ENCODE peak calls at places on chromosome 4, in seven cellular contexts. Q is epithelial cell of prostate, K is amniotic epithelial cell, I is Karpas-422, F is cerebellar cortex, T is hypothalamus, P is NCI-H2029 treated with DMSO at 0.1 percent for 48 hours. D is an unnamed sample.

GRCh38 chr4:80322716-80323115 is 12.8 kb upstream of the CFAP299 start:
- DNase-seq in F (peak), P (no peak), I (no peak), K (peak), Q (peak), T (no peak), D (no peak)

GRCh38 chr4:55256787-55257186 is 89.3 kb upstream of the SRD5A3 start:
- DNase-seq in F (no peak), Q (no peak), I (no peak), P (no peak), T (no peak), K (peak), D (no peak)

GRCh38 chr4:53098681-53099121 is 236.6 kb downstream of the RASL11B start:
- DNase-seq in P (no peak), I (no peak), Q (peak), T (no peak), K (peak), F (no peak), D (no peak)

GRCh38 chr4:172942840-172943239 is 225.8 kb upstream of the GALNT7 start:
- DNase-seq in I (no peak), Q (no peak), K (no peak), P (no peak), T (no peak), F (no peak), D (no peak)

GRCh38 chr4:173486714-173487392 is 43.2 kb downstream of the HAND2 start:
- DNase-seq in K (no peak), I (no peak), Q (no peak), T (no peak), P (no peak), F (peak), D (no peak)

GRCh38 chr4:139559692-139560091 is 3.7 kb upstream of the SETD7 start:
- DNase-seq in I (no peak), P (no peak), K (no peak), T (no peak), F (no peak), Q (no peak), D (no peak)

GRCh38 chr4:125951275-125951887 is 636.6 kb downstream of the FAT4 start:
- DNase-seq in T (no peak), F (no peak), K (no peak), Q (no peak), I (no peak), P (no peak), D (no peak)

GRCh38 chr4:108744307-108744706 is 18.5 kb downstream of the ETNPPL start:
- DNase-seq in I (no peak), K (no peak), F (no peak), Q (no peak), P (no peak), T (no peak), D (no peak)

GRCh38 chr4:57154191-57154590 is 44.0 kb upstream of the IGFBP7 start:
- DNase-seq in F (no peak), K (no peak), T (no peak), P (no peak), I (peak), Q (no peak), D (no peak)

GRCh38 chr4:188400456-188400855 is 261.2 kb downstream of the TRIML1 start:
- DNase-seq in Q (no peak), T (no peak), I (no peak), F (no peak), P (no peak), K (no peak), D (no peak)

GRCh38 chr4:94468093-94468492 is 16.4 kb downstream of the PDLIM5 start:
- DNase-seq in T (no peak), I (no peak), K (no peak), Q (no peak), F (no peak), P (no peak), D (no peak)

GRCh38 chr4:78938868-78939666 is at the start of gene PAQR3:
- DNase-seq in F (peak), P (peak), K (peak), I (peak), Q (peak), T (peak), D (peak)

GRCh38 chr4:95510145-95510544 is 38.6 kb downstream of the UNC5C start:
- DNase-seq in Q (no peak), P (no peak), K (peak), T (no peak), I (peak), F (peak), D (no peak)

GRCh38 chr4:38943355-38943754 is 75.7 kb downstream of the FAM114A1 start:
- DNase-seq in P (no peak), F (no peak), T (no peak), I (no peak), K (no peak), Q (no peak), D (no peak)

GRCh38 chr4:179465131-179465797 is 2023.0 kb upstream of the AGA start:
- DNase-seq in T (no peak), Q (peak), F (no peak), K (no peak), P (no peak), I (no peak), D (no peak)

GRCh38 chr4:90071289-90072235 is 55.6 kb upstream of the CCSER1 start:
- DNase-seq in P (no peak), K (no peak), F (no peak), I (peak), Q (no peak), T (no peak), D (no peak)

GRCh38 chr4:128782076-128782715 is 27.3 kb upstream of the JADE1 start:
- DNase-seq in P (no peak), I (peak), F (peak), T (peak), Q (no peak), K (no peak), D (no peak)

GRCh38 chr4:39446842-39447573 is 11.7 kb downstream of the RPL9 start:
- DNase-seq in K (peak), Q (no peak), F (peak), T (peak), I (peak), P (peak), D (no peak)

GRCh38 chr4:126582737-126583136 is 1050.0 kb upstream of the INTU start:
- DNase-seq in K (no peak), P (no peak), F (no peak), T (no peak), I (no peak), Q (no peak), D (no peak)

GRCh38 chr4:76856183-76856969 is 41.6 kb downstream of the SOWAHB start:
- DNase-seq in I (no peak), F (no peak), T (no peak), Q (no peak), K (peak), P (no peak), D (no peak)

GRCh38 chr4:16626945-16627344 is 271.5 kb downstream of the LDB2 start:
- DNase-seq in I (no peak), T (no peak), P (no peak), F (no peak), Q (no peak), K (peak), D (peak)

GRCh38 chr4:180028682-180029081 is 2214.5 kb upstream of the TENM3 start:
- DNase-seq in K (no peak), Q (no peak), I (peak), F (peak), P (no peak), T (peak), D (no peak)

D was measured in occipital lobe.